ENCODE peak calls at places on chromosome 13, in ten cellular contexts. U is AG04450; I is stimulated activated CD4-positive, alpha-beta T cell treated with anti-CD3 and anti-CD28 coated beads, Interleukin-1b, Interleukin-23, amount 100 ng/mL, for 24 hours; K is progenitor cell of endocrine pancreas; B is retinal pigment epithelial cell; C is T-helper 2 cell; Y is CD8-positive, alpha-beta memory T cell; G is fibroblast of lung; W is NCI-H2171; V is GM20000. N is an unnamed sample.

GRCh38 chr13:99459101-99459500 is 42.2 kb upstream of the TM9SF2 start:
- DNase-seq in U (no peak), I (no peak), K (no peak), B (no peak), C (no peak), Y (no peak), G (no peak), W (no peak), V (no peak), N (no peak)

GRCh38 chr13:81080911-81081454 is 740.1 kb upstream of the SPRY2 start:
- DNase-seq in U (no peak), I (no peak), K (no peak), B (no peak), C (no peak), Y (no peak), G (no peak), W (no peak), V (no peak), N (no peak)

GRCh38 chr13:52851153-52851962 is 2.9 kb upstream of the PCDH8 start:
- DNase-seq in U (no peak), I (no peak), K (peak), B (no peak), C (no peak), Y (no peak), G (peak), W (peak), V (peak), N (peak)

GRCh38 chr13:110109910-110110309 is 197.0 kb downstream of the COL4A1 start:
- DNase-seq in U (peak), I (no peak), K (no peak), B (peak), C (no peak), Y (no peak), G (peak), W (no peak), V (no peak), N (peak)

GRCh38 chr13:113647351-113648217 is 10.4 kb downstream of the ATP4B start:
- DNase-seq in U (no peak), I (no peak), K (no peak), B (peak), C (peak), Y (no peak), G (peak), W (peak), V (no peak), N (peak)

GRCh38 chr13:104450006-104450405 is 1383.8 kb upstream of the SLC10A2 start:
- DNase-seq in U (no peak), I (no peak), K (no peak), B (no peak), C (no peak), Y (no peak), G (no peak), W (no peak), V (no peak), N (no peak)

GRCh38 chr13:28753946-28754345 is 35.2 kb upstream of the SLC46A3 start:
- DNase-seq in U (no peak), I (no peak), K (no peak), B (no peak), C (no peak), Y (no peak), G (no peak), W (no peak), V (no peak), N (no peak)

GRCh38 chr13:35531551-35531950 is 55.1 kb upstream of the MAB21L1 start:
- DNase-seq in U (no peak), I (no peak), K (no peak), B (no peak), C (no peak), Y (no peak), G (no peak), W (no peak), V (no peak), N (no peak)

GRCh38 chr13:21137696-21138095 is 38.7 kb downstream of the SKA3 start:
- DNase-seq in U (no peak), I (no peak), K (no peak), B (no peak), C (no peak), Y (no peak), G (peak), W (no peak), V (no peak), N (no peak)

GRCh38 chr13:110512198-110512740 is 49.3 kb downstream of the RAB20 start:
- DNase-seq in U (no peak), I (no peak), K (no peak), B (no peak), C (no peak), Y (no peak), G (no peak), W (no peak), V (no peak), N (no peak)

GRCh38 chr13:23963947-23964346 is 66.6 kb upstream of the C1QTNF9B start:
- DNase-seq in U (no peak), I (no peak), K (no peak), B (no peak), C (no peak), Y (no peak), G (peak), W (no peak), V (peak), N (no peak)

GRCh38 chr13:110616103-110617101 is 1.1 kb downstream of the NAXD start:
- DNase-seq in U (no peak), I (peak), K (no peak), B (no peak), C (no peak), Y (no peak), G (peak), W (no peak), V (peak), N (peak)

GRCh38 chr13:49828452-49828851 is 36.0 kb upstream of the KPNA3 start:
- DNase-seq in U (no peak), I (no peak), K (no peak), B (no peak), C (no peak), Y (no peak), G (no peak), W (no peak), V (no peak), N (no peak)

GRCh38 chr13:19633340-19634128 is at the start of gene MPHOSPH8:
- DNase-seq in U (peak), I (peak), K (peak), B (peak), C (peak), Y (peak), G (peak), W (peak), V (peak), N (peak)

GRCh38 chr13:112796190-112796915 is 106.5 kb downstream of the ATP11A start:
- DNase-seq in U (no peak), I (no peak), K (no peak), B (no peak), C (no peak), Y (no peak), G (peak), W (no peak), V (no peak), N (no peak)

GRCh38 chr13:97018029-97018819 is 23.9 kb upstream of the OXGR1 start:
- DNase-seq in U (peak), I (no peak), K (peak), B (no peak), C (no peak), Y (no peak), G (peak), W (peak), V (peak), N (peak)

GRCh38 chr13:97242755-97243497 is 20.8 kb downstream of the MBNL2 start:
- DNase-seq in U (no peak), I (no peak), K (no peak), B (no peak), C (no peak), Y (no peak), G (no peak), W (no peak), V (no peak), N (no peak)

GRCh38 chr13:19634129-19634740 is 776 bp downstream of the MPHOSPH8 start:
- DNase-seq in U (no peak), I (no peak), K (no peak), B (peak), C (no peak), Y (no peak), G (peak), W (no peak), V (no peak), N (peak)

GRCh38 chr13:25204843-25205242 is 32.8 kb upstream of the AMER2 start:
- DNase-seq in U (no peak), I (no peak), K (no peak), B (no peak), C (no peak), Y (no peak), G (no peak), W (no peak), V (no peak), N (no peak)

GRCh38 chr13:85755123-85755522 is 44.1 kb downstream of the SLITRK6 start:
- DNase-seq in U (no peak), I (no peak), K (no peak), B (no peak), C (no peak), Y (no peak), G (peak), W (no peak), V (no peak), N (no peak)

GRCh38 chr13:98155475-98156111 is 12.7 kb downstream of the FARP1 start:
- DNase-seq in U (no peak), I (no peak), K (no peak), B (peak), C (no peak), Y (no peak), G (peak), W (no peak), V (no peak), N (no peak)

GRCh38 chr13:49454388-49455015 is 10.4 kb downstream of the SETDB2 start:
- DNase-seq in U (peak), I (no peak), K (no peak), B (no peak), C (no peak), Y (no peak), G (peak), W (no peak), V (peak), N (peak)

GRCh38 chr13:20136781-20137703 is 23.8 kb downstream of the GJA3 start:
- DNase-seq in U (no peak), I (no peak), K (peak), B (no peak), C (no peak), Y (no peak), G (peak), W (no peak), V (peak), N (no peak)

GRCh38 chr13:34933349-34933748 is 8.7 kb upstream of the NBEA start:
- DNase-seq in U (no peak), I (no peak), K (no peak), B (no peak), C (no peak), Y (no peak), G (no peak), W (no peak), V (no peak), N (no peak)

GRCh38 chr13:98471895-98472294 is 105.0 kb downstream of the STK24 start:
- DNase-seq in U (no peak), I (no peak), K (no peak), B (no peak), C (no peak), Y (no peak), G (no peak), W (no peak), V (no peak), N (no peak)

GRCh38 chr13:103935117-103935516 is 868.9 kb upstream of the SLC10A2 start:
- DNase-seq in U (no peak), I (no peak), K (no peak), B (no peak), C (no peak), Y (no peak), G (no peak), W (no peak), V (no peak), N (no peak)